ENCODE peak calls at places on chromosomes 12 and 14, in six cellular contexts. One of them, this sample, is unnamed.

GRCh38 chr12:14935031-14935430 is 3.3 kb downstream of the ERP27 start:
- DNase-seq in mesendoderm: no peak
- DNase-seq in neuronal stem cell: no peak
- DNase-seq in H1: no peak
- DNase-seq in mesenchymal stem cell: no peak
- DNase-seq in IMR-90: no peak
- DNase-seq in this sample: no peak

GRCh38 chr14:53542692-53543091 is 389.6 kb upstream of the DDHD1 start:
- DNase-seq in H1: no peak
- DNase-seq in mesenchymal stem cell: peak
- DNase-seq in IMR-90: peak
- DNase-seq in neuronal stem cell: no peak
- DNase-seq in mesendoderm: no peak
- DNase-seq in this sample: no peak

GRCh38 chr14:20631023-20631820 is 10.3 kb downstream of the OR6S1 start:
- DNase-seq in H1: peak
- DNase-seq in IMR-90: peak
- DNase-seq in mesendoderm: peak
- DNase-seq in mesenchymal stem cell: peak
- DNase-seq in neuronal stem cell: no peak
- DNase-seq in this sample: no peak

GRCh38 chr14:102831163-102831804 is 54.0 kb downstream of the TRAF3 start:
- DNase-seq in mesendoderm: no peak
- DNase-seq in mesenchymal stem cell: no peak
- DNase-seq in IMR-90: no peak
- DNase-seq in neuronal stem cell: no peak
- DNase-seq in H1: no peak
- DNase-seq in this sample: no peak

GRCh38 chr12:124949779-124950728 is 35.6 kb upstream of the UBC start:
- DNase-seq in mesendoderm: no peak
- DNase-seq in IMR-90: no peak
- DNase-seq in neuronal stem cell: no peak
- DNase-seq in H1: no peak
- DNase-seq in mesenchymal stem cell: no peak
- DNase-seq in this sample: no peak

GRCh38 chr12:14849664-14850063 is 6.3 kb upstream of the ART4 start:
- DNase-seq in H1: no peak
- DNase-seq in mesendoderm: no peak
- DNase-seq in mesenchymal stem cell: no peak
- DNase-seq in neuronal stem cell: no peak
- DNase-seq in IMR-90: peak
- DNase-seq in this sample: no peak

GRCh38 chr12:119786539-119786938 is 90.6 kb downstream of the CIT start:
- DNase-seq in H1: no peak
- DNase-seq in IMR-90: no peak
- DNase-seq in neuronal stem cell: no peak
- DNase-seq in mesenchymal stem cell: no peak
- DNase-seq in mesendoderm: no peak
- DNase-seq in this sample: no peak

GRCh38 chr12:14785568-14785967 is 17.7 kb downstream of the WBP11 start:
- DNase-seq in mesenchymal stem cell: no peak
- DNase-seq in neuronal stem cell: no peak
- DNase-seq in IMR-90: no peak
- DNase-seq in H1: no peak
- DNase-seq in mesendoderm: no peak
- DNase-seq in this sample: no peak

GRCh38 chr14:100566119-100566518 is 21.1 kb downstream of the BEGAIN start:
- DNase-seq in mesendoderm: no peak
- DNase-seq in mesenchymal stem cell: no peak
- DNase-seq in neuronal stem cell: no peak
- DNase-seq in IMR-90: no peak
- DNase-seq in H1: no peak
- DNase-seq in this sample: no peak

GRCh38 chr14:71586131-71586893 is 345.9 kb upstream of the RGS6 start:
- DNase-seq in H1: no peak
- DNase-seq in mesendoderm: peak
- DNase-seq in IMR-90: peak
- DNase-seq in neuronal stem cell: peak
- DNase-seq in mesenchymal stem cell: peak
- DNase-seq in this sample: peak

GRCh38 chr12:50218386-50218785 is 51.2 kb upstream of the CERS5 start:
- DNase-seq in H1: no peak
- DNase-seq in mesenchymal stem cell: peak
- DNase-seq in neuronal stem cell: no peak
- DNase-seq in IMR-90: peak
- DNase-seq in mesendoderm: peak
- DNase-seq in this sample: peak

GRCh38 chr12:10395390-10395998 is 5.7 kb upstream of the KLRK1 start:
- DNase-seq in mesenchymal stem cell: peak
- DNase-seq in neuronal stem cell: no peak
- DNase-seq in mesendoderm: peak
- DNase-seq in H1: no peak
- DNase-seq in IMR-90: peak
- DNase-seq in this sample: peak

GRCh38 chr12:29734299-29734698 is 49.4 kb downstream of the TMTC1 start:
- DNase-seq in neuronal stem cell: no peak
- DNase-seq in IMR-90: no peak
- DNase-seq in mesenchymal stem cell: no peak
- DNase-seq in H1: no peak
- DNase-seq in mesendoderm: no peak
- DNase-seq in this sample: no peak

GRCh38 chr12:24416423-24417109 is 467.1 kb upstream of the SOX5 start:
- DNase-seq in H1: no peak
- DNase-seq in IMR-90: no peak
- DNase-seq in mesendoderm: no peak
- DNase-seq in mesenchymal stem cell: no peak
- DNase-seq in neuronal stem cell: no peak
- DNase-seq in this sample: no peak

GRCh38 chr14:65255583-65256443 is 153.5 kb upstream of the MAX start:
- DNase-seq in neuronal stem cell: no peak
- DNase-seq in mesendoderm: peak
- DNase-seq in IMR-90: no peak
- DNase-seq in mesenchymal stem cell: peak
- DNase-seq in H1: peak
- DNase-seq in this sample: peak

GRCh38 chr12:74418573-74418972 is 119.1 kb upstream of the ATXN7L3B start:
- DNase-seq in mesendoderm: no peak
- DNase-seq in H1: no peak
- DNase-seq in mesenchymal stem cell: no peak
- DNase-seq in neuronal stem cell: no peak
- DNase-seq in IMR-90: no peak
- DNase-seq in this sample: no peak

GRCh38 chr12:53845932-53846331 is 92.7 kb upstream of the HOXC13 start:
- DNase-seq in mesenchymal stem cell: no peak
- DNase-seq in mesendoderm: no peak
- DNase-seq in IMR-90: no peak
- DNase-seq in neuronal stem cell: no peak
- DNase-seq in H1: no peak
- DNase-seq in this sample: peak

GRCh38 chr12:101697930-101698781 is 716 bp downstream of the CHPT1 start:
- DNase-seq in neuronal stem cell: peak
- DNase-seq in IMR-90: peak
- DNase-seq in mesendoderm: peak
- DNase-seq in H1: no peak
- DNase-seq in mesenchymal stem cell: peak
- DNase-seq in this sample: peak

GRCh38 chr12:125336246-125336645 is 271.0 kb downstream of the AACS start:
- DNase-seq in IMR-90: no peak
- DNase-seq in mesendoderm: no peak
- DNase-seq in neuronal stem cell: no peak
- DNase-seq in H1: no peak
- DNase-seq in mesenchymal stem cell: no peak
- DNase-seq in this sample: no peak

GRCh38 chr14:40727107-40727506 is 879.6 kb upstream of the LRFN5 start:
- DNase-seq in mesendoderm: no peak
- DNase-seq in mesenchymal stem cell: no peak
- DNase-seq in H1: no peak
- DNase-seq in neuronal stem cell: no peak
- DNase-seq in IMR-90: no peak
- DNase-seq in this sample: no peak

GRCh38 chr12:104216461-104217058 is 981 bp downstream of the TXNRD1 start:
- DNase-seq in mesendoderm: no peak
- DNase-seq in neuronal stem cell: no peak
- DNase-seq in mesenchymal stem cell: no peak
- DNase-seq in IMR-90: no peak
- DNase-seq in H1: no peak
- DNase-seq in this sample: no peak

DNA sequence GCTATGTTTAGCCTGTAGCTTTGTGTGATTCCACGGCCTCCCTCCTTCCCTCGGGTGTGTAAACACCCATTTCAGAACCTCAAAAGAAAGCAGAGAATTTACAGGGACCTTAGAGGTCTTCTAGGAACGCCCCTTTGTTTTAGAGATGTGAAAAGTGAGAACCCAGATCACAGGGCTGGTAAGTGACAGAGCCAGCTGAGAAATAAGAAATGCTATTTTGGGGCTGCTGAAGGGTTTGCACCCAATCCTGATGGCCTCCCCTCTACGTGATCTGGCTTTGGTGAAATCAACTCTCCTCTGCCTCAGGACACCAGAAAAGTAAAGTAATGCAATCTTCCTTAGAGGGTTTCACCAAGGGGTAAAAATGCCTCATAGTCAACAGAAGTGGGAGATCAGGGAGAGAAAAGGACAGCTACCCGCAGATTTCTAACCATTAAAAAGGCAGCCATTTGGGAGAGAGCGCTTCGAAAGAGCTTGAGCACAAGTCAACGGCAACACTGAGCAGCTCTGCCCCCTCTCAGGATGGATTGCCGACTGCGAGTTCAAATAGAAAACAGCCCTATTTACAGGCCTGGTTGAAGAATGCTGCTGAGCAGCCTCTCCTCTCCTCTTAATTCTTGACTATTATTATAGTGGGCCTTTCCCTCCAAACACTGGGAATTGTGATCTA is 78.5 kb upstream of the RASSF3 start:
- DNase-seq in neuronal stem cell: no peak
- DNase-seq in mesenchymal stem cell: no peak
- DNase-seq in H1: no peak
- DNase-seq in IMR-90: no peak
- DNase-seq in mesendoderm: peak
- DNase-seq in this sample: no peak
- H3K9ac ChIP-seq in neuronal stem cell: no peak
- H3K9ac ChIP-seq in mesenchymal stem cell: no peak
- H3K9ac ChIP-seq in H1: no peak
- H3K9ac ChIP-seq in IMR-90: no peak
- H3K9ac ChIP-seq in mesendoderm: no peak
- H3K9ac ChIP-seq in this sample: no peak

GRCh38 chr14:90815817-90816662 is at the start of gene TTC7B:
- DNase-seq in H1: peak
- DNase-seq in mesendoderm: peak
- DNase-seq in IMR-90: peak
- DNase-seq in mesenchymal stem cell: peak
- DNase-seq in neuronal stem cell: peak
- DNase-seq in this sample: peak

GRCh38 chr14:90815567-90815816 is 738 bp downstream of the TTC7B start:
- DNase-seq in H1: no peak
- DNase-seq in mesendoderm: no peak
- DNase-seq in IMR-90: no peak
- DNase-seq in mesenchymal stem cell: no peak
- DNase-seq in neuronal stem cell: no peak
- DNase-seq in this sample: no peak

GRCh38 chr14:90816686-90817436 is 631 bp upstream of the TTC7B start:
- DNase-seq in mesendoderm: no peak
- DNase-seq in mesenchymal stem cell: no peak
- DNase-seq in IMR-90: no peak
- DNase-seq in H1: peak
- DNase-seq in neuronal stem cell: no peak
- DNase-seq in this sample: no peak

GRCh38 chr14:90812109-90812508 is 4.1 kb downstream of the TTC7B start:
- DNase-seq in neuronal stem cell: no peak
- DNase-seq in H1: no peak
- DNase-seq in IMR-90: no peak
- DNase-seq in mesenchymal stem cell: no peak
- DNase-seq in mesendoderm: no peak
- DNase-seq in this sample: no peak

GRCh38 chr14:90814806-90815566 is 1.2 kb downstream of the TTC7B start:
- DNase-seq in mesenchymal stem cell: no peak
- DNase-seq in IMR-90: no peak
- DNase-seq in mesendoderm: no peak
- DNase-seq in H1: no peak
- DNase-seq in neuronal stem cell: no peak
- DNase-seq in this sample: no peak
- H3K4me3 ChIP-seq in mesenchymal stem cell: peak
- H3K4me3 ChIP-seq in IMR-90: peak
- H3K4me3 ChIP-seq in mesendoderm: no peak
- H3K4me3 ChIP-seq in H1: peak
- H3K4me3 ChIP-seq in neuronal stem cell: peak
- H3K4me3 ChIP-seq in this sample: peak

DNA sequence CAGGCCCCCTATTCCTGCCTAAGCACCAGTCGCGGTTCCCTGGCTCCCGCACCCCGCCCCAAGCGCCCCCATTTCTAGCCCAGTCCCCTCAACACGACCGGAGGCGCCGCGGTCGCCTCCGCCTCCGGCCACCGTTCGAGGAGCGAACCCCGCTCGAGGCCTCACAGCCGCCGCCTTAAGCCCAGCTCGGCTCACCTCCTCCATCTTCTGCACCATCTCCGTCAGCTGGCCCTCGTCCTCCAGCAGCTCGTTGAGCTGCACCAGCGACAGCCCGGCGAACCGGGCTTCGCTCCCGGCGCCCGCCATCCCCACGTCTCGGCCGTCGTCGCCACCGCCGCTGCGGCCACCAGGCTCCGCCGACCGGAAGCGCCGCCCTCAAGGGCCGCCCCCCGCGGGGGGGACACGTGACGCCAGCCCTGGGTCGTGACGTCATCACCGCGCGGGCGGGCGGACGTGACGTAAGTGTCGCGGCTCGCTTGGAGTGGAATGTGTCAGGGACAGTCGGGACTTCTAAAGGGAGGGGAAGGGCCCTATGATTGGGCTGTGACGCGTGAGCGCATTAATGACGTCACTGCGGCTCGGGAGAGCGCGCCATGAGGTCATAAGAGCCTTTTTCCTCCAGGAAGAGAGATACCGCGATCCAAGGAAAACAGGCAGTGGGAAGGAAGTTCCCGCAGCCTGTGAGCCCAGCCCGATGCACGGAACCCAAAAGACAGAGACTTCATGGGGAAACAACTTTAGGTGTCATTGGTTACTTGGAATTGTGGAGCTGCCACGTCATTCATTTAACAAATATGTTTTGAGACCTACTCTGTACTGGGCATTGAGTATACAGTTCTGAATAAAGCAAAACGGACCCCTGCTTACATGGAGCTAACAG is at the start of gene VPS37B:
- DNase-seq in neuronal stem cell: peak
- DNase-seq in mesendoderm: peak
- DNase-seq in H1: peak
- DNase-seq in IMR-90: peak
- DNase-seq in mesenchymal stem cell: peak
- DNase-seq in this sample: peak
- H2BK120ac ChIP-seq in neuronal stem cell: peak
- H2BK120ac ChIP-seq in mesendoderm: no peak
- H2BK120ac ChIP-seq in H1: no peak
- H2BK120ac ChIP-seq in IMR-90: peak
- H2BK120ac ChIP-seq in mesenchymal stem cell: peak
- H2BK120ac ChIP-seq in this sample: peak

DNA sequence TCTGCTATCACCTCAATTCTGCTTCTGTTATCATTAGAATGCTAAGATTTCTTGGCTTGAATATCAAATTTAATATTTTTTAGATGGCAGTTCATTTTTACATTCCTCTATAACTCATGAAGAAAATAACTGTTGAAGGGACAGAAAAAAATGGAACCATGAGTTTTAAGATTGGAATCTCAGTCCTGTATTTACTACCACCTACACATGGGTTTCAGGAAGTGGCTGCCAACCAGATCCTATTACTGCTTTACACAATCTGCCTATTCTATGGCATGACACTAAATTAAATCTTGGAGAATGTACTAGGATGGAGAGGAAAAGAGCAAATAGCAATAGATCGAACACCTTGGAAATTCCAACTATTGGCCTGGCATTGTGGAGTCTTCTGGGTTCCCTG is 140.8 kb downstream of the DUSP6 start:
- DNase-seq in H1: no peak
- DNase-seq in neuronal stem cell: no peak
- DNase-seq in IMR-90: peak
- DNase-seq in mesenchymal stem cell: no peak
- DNase-seq in mesendoderm: no peak
- DNase-seq in this sample: no peak
- H3K9ac ChIP-seq in H1: no peak
- H3K9ac ChIP-seq in neuronal stem cell: no peak
- H3K9ac ChIP-seq in IMR-90: no peak
- H3K9ac ChIP-seq in mesenchymal stem cell: no peak
- H3K9ac ChIP-seq in mesendoderm: no peak
- H3K9ac ChIP-seq in this sample: no peak

This sample was measured in trophoblast cell.